ENCODE peak calls at places on chromosomes 6 and 20, in four cellular contexts. H is fibroblast of lung, D is occipital lobe, R is LoVo. F is an unnamed sample.

GRCh38 chr6:167856474-167856873 is 29.8 kb downstream of the AFDN start:
- DNase-seq in H (no peak), R (no peak), D (no peak), F (no peak)

GRCh38 chr20:4916991-4917881 is 84.1 kb downstream of the SLC23A2 start:
- DNase-seq in D (no peak), H (no peak), R (peak), F (no peak)

GRCh38 chr20:25269833-25270170 is 21.9 kb downstream of the PYGB start:
- DNase-seq in D (no peak), H (no peak), R (no peak), F (no peak)

GRCh38 chr6:43629104-43629504 is at the start of gene GTPBP2:
- DNase-seq in H (peak), R (peak), D (peak), F (peak)

GRCh38 chr6:1896897-1897296 is 287.2 kb downstream of the FOXC1 start:
- DNase-seq in R (no peak), H (no peak), D (no peak), F (no peak)

GRCh38 chr6:112231609-112232060 is 22.7 kb downstream of the LAMA4 start:
- DNase-seq in H (peak), R (no peak), D (no peak), F (no peak)

GRCh38 chr6:158834675-158835385 is 15.7 kb upstream of the EZR start:
- DNase-seq in D (no peak), R (no peak), H (no peak), F (no peak)

GRCh38 chr6:3643921-3644320 is 107.6 kb downstream of the PXDC1 start:
- DNase-seq in H (no peak), R (no peak), D (no peak), F (no peak)

GRCh38 chr20:17938889-17939619 is 29.5 kb downstream of the SNX5 start:
- DNase-seq in H (peak), D (peak), R (peak), F (no peak)